ENCODE peak calls at places on chromosomes 5 and 9, in nine cellular contexts. M is CD4-positive, alpha-beta memory T cell; B is heart left ventricle; Z is CD8-positive, alpha-beta T cell; L is neural progenitor cell; Y is ovary; V is lung; E is left lung; N is gastrocnemius medialis. W is an unnamed sample. For H3K9me3, the result is how much of the 10 kb centered on the place peaks cover.

GRCh38 chr9:135990468-135991429 is 29.6 kb upstream of the UBAC1 start:
- DNase-seq in M (peak), B (no peak), Z (no peak), L (peak), Y (peak), V (peak), E (no peak), N (no peak), W (peak)

GRCh38 chr9:114516913-114517312 is 11.6 kb upstream of the WHRN start:
- DNase-seq in M (no peak), B (no peak), Z (no peak), L (no peak), Y (no peak), V (no peak), E (no peak), N (no peak), W (no peak)

GRCh38 chr5:9622891-9623547 is 7.1 kb downstream of the TAS2R1 start:
- DNase-seq in M (no peak), B (no peak), Z (no peak), L (peak), Y (no peak), V (no peak), E (no peak), N (no peak), W (no peak)

GRCh38 chr5:94093300-94093699 is 351.9 kb upstream of the POU5F2 start:
- DNase-seq in M (no peak), B (no peak), Z (no peak), L (no peak), Y (no peak), V (no peak), E (no peak), N (no peak), W (no peak)

GRCh38 chr5:159777049-159777448 is 139.2 kb upstream of the ADRA1B start:
- DNase-seq in M (no peak), B (no peak), Z (no peak), L (no peak), Y (no peak), V (no peak), E (no peak), N (no peak), W (no peak)

GRCh38 chr9:113988951-113989780 is 88.9 kb downstream of the AMBP start:
- DNase-seq in M (no peak), B (peak), Z (no peak), L (no peak), Y (no peak), V (peak), E (peak), N (peak), W (no peak)

GRCh38 chr5:67255881-67256280 is 59.3 kb upstream of the CD180 start:
- DNase-seq in M (no peak), B (no peak), Z (no peak), L (no peak), Y (no peak), V (no peak), E (no peak), N (no peak), W (no peak)

GRCh38 chr5:40359093-40359492 is 320.6 kb upstream of the PTGER4 start:
- DNase-seq in M (no peak), B (no peak), Z (no peak), L (no peak), Y (no peak), V (no peak), E (no peak), N (no peak), W (no peak)

GRCh38 chr5:8176101-8176693 is 307.2 kb downstream of the MTRR start:
- DNase-seq in M (no peak), B (no peak), Z (no peak), L (no peak), Y (no peak), V (no peak), E (no peak), N (no peak), W (no peak)

GRCh38 chr5:9468070-9468388 is 77.8 kb downstream of the SEMA5A start:
- DNase-seq in M (no peak), B (no peak), Z (no peak), L (no peak), Y (no peak), V (no peak), E (no peak), N (no peak), W (no peak)

GRCh38 chr9:129291041-129291501 is 113.0 kb upstream of the IER5L start:
- DNase-seq in M (no peak), B (no peak), Z (no peak), L (no peak), Y (peak), V (no peak), E (peak), N (peak), W (no peak)

GRCh38 chr5:135116146-135116545 is 82.1 kb upstream of the PITX1 start:
- DNase-seq in M (no peak), B (peak), Z (no peak), L (no peak), Y (no peak), V (peak), E (peak), N (peak), W (no peak)

GRCh38 chr5:139481580-139482049 is 943 bp downstream of the STING1 start:
- DNase-seq in M (no peak), B (peak), Z (no peak), L (no peak), Y (peak), V (no peak), E (peak), N (no peak), W (no peak)

GRCh38 chr5:134590992-134591659 is 41.5 kb downstream of the SAR1B start:
- DNase-seq in M (no peak), B (no peak), Z (no peak), L (no peak), Y (no peak), V (no peak), E (no peak), N (peak), W (no peak)

GRCh38 chr5:124630767-124631704 is 115.4 kb downstream of the ZNF608 start:
- DNase-seq in M (no peak), B (no peak), Z (no peak), L (no peak), Y (no peak), V (no peak), E (no peak), N (no peak), W (no peak)

DNA sequence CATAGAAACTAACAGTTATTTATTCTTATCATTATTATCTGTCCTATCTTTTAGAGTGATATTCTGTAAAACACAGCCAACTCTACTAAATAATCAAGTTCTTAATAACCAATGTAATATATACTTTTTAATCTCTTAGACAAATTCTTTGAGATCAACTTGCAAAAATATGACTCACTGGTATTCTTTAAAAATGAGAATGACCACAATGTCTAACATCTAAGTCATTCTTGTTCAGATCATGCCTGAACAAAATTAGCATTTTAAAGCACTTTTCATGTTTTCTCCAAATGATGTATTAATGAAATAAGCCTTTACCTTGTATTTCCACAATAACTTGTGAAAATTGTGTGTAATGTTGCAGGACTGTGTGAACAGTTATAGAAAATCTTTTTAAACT is 356.9 kb upstream of the RGMB start:
- DNase-seq in M (no peak), B (no peak), Z (no peak), L (no peak), Y (no peak), V (no peak), E (no peak), N (no peak), W (no peak)
- H3K9me3 ChIP-seq in M (under half), B (under half), Z (under half), L (under half), Y (under half), V (under half), E (under half), N (under half), W (under half)

GRCh38 chr5:54525226-54525625 is 7.7 kb downstream of the SNX18 start:
- DNase-seq in M (no peak), B (no peak), Z (no peak), L (no peak), Y (no peak), V (no peak), E (no peak), N (no peak), W (no peak)

GRCh38 chr5:54523534-54523933 is 6.0 kb downstream of the SNX18 start:
- DNase-seq in M (no peak), B (no peak), Z (no peak), L (no peak), Y (no peak), V (no peak), E (no peak), N (no peak), W (no peak)

GRCh38 chr5:54524704-54525103 is 7.1 kb downstream of the SNX18 start:
- DNase-seq in M (no peak), B (peak), Z (no peak), L (no peak), Y (peak), V (no peak), E (no peak), N (no peak), W (no peak)

GRCh38 chr5:54525692-54526091 is 8.1 kb downstream of the SNX18 start:
- DNase-seq in M (no peak), B (no peak), Z (no peak), L (no peak), Y (no peak), V (no peak), E (no peak), N (no peak), W (no peak)

DNA sequence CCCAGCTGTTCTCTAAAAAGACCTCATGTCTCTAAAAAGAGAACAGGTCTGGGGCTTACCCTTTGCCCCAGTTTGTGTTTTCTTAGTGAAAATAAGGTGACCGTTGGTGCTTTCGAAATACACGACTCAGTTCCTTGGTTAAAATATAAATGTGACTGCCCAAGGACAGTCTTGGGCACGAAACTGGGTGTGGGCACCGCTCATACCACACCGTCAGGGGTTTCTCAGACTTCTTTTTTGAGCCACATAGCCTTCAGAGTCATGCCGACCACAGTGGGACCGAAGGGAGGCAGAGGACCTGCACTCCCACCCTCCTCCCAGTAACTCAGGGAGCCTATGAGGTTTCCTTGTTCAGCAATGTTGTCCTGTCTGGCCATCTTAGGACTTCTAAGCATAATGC is 6.5 kb downstream of the SNX18 start:
- DNase-seq in M (no peak), B (no peak), Z (no peak), L (no peak), Y (no peak), V (no peak), E (no peak), N (no peak), W (no peak)
- H3K4me3 ChIP-seq in M (no peak), B (no peak), Z (no peak), L (no peak), Y (peak), V (no peak), E (peak), N (no peak), W (no peak)

DNA sequence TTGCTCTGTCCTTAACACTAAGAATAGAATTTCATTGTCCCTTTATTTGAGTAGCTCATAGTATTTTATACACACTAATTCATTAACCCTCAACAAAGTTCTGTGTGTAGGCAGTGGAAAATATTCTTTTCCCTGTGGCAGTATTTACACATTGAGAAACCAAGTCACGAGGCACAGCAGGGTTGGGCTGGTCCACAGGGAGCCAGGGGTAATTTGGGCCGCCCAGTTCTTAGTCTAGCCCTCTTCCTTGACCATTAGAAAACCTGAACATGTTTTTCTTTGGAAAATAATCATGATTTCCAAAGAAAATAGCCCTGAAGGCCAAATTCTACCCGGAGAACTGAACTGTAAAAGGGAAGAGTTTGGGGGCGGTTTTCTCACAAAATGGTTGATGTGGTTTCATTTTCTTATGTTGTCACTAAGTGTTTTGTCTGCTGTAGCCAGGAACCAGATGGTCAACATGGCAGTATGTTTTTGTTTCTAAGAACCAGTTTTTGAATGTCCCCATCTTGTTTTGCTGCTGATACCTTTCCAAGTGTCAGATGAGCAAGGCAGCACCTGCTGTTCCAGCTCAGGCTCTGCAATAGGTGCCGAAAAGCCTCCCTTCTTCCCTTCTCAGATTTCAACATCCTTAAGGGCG is 29.6 kb downstream of the ARHGEF28 start:
- DNase-seq in M (no peak), B (no peak), Z (no peak), L (no peak), Y (no peak), V (no peak), E (no peak), N (no peak), W (no peak)
- H3K9me3 ChIP-seq in M (under half), B (under half), Z (under half), L (under half), Y (under half), V (under half), E (under half), N (under half), W (under half)

DNA sequence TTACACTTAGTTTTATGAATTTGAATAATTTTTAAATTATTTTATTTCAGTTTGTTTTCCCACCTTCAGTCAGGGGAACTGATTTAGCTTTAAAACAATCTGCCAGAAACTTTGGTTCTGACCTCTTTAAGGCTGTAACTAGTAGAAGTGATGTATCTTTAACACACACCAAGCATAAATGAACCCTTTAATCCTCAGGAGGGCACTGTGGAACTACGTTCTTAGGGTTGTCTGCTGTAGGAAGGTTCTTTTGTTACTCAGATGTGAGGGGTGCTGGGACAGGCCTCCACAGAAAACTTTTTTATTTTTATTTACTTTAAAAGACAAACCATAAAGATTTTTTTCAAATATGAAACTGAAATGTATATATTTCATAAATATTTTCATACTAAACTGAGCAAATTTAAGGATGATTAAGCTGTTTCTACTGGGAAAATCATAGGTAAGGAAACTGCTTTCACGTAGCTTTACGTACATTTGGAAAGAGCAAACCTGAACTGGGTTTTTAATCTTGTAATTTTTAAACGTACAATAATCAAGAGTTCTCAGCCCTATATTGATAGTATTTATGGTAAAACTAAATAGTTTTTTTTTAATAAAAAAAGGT is 5.3 kb downstream of the KLF4 start:
- DNase-seq in M (no peak), B (no peak), Z (no peak), L (peak), Y (no peak), V (no peak), E (no peak), N (peak), W (peak)
- H3K4me3 ChIP-seq in M (no peak), B (peak), Z (no peak), L (no peak), Y (no peak), V (no peak), E (peak), N (peak), W (no peak)

GRCh38 chr9:69313175-69313574 is 11.8 kb upstream of the ENTREP1 start:
- DNase-seq in M (no peak), B (no peak), Z (no peak), L (no peak), Y (no peak), V (no peak), E (no peak), N (no peak), W (no peak)

GRCh38 chr9:69307446-69308216 is 17.4 kb upstream of the ENTREP1 start:
- DNase-seq in M (no peak), B (no peak), Z (no peak), L (peak), Y (no peak), V (peak), E (peak), N (no peak), W (no peak)

GRCh38 chr9:69303331-69303730 is 21.7 kb upstream of the ENTREP1 start:
- DNase-seq in M (no peak), B (no peak), Z (no peak), L (no peak), Y (no peak), V (no peak), E (no peak), N (no peak), W (no peak)

GRCh38 chr9:69308217-69308931 is 16.6 kb upstream of the ENTREP1 start:
- DNase-seq in M (no peak), B (no peak), Z (no peak), L (no peak), Y (no peak), V (no peak), E (no peak), N (no peak), W (no peak)
- H3K9me3 ChIP-seq in M (under half), B (under half), Z (under half), L (under half), Y (under half), V (under half), E (under half), N (under half), W (under half)

GRCh38 chr9:2017459-2018161 is 2.5 kb downstream of the SMARCA2 start:
- DNase-seq in M (peak), B (peak), Z (peak), L (peak), Y (peak), V (peak), E (peak), N (peak), W (peak)
- H3K4me3 ChIP-seq in M (peak), B (peak), Z (peak), L (peak), Y (peak), V (peak), E (peak), N (peak), W (peak)

DNA sequence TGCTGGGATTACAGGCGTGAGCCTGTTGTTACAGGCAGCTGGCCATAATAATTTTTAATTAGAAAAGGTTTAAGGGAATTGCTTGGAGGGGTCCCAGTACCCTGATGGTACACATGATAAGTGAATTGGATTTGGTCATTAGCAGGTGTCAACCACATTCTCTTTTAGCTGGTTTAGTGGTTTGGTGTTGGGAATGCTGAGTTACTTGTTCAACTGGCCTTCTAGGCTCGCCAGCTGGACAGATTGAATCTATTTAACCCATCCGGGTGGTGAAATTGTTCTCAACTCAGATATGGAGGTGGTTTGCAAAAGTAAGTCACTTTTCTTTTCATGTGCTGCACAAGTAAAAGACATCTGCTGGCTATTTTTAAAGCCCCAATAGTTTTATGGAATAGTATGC is 149.6 kb upstream of the SLC28A3 start:
- DNase-seq in M (no peak), B (no peak), Z (no peak), L (no peak), Y (no peak), V (no peak), E (no peak), N (no peak), W (no peak)
- H3K9me3 ChIP-seq in M (under half), B (under half), Z (under half), L (under half), Y (under half), V (under half), E (under half), N (under half), W (under half)

GRCh38 chr9:91837982-91838731 is 111.9 kb downstream of the ROR2 start:
- DNase-seq in M (no peak), B (peak), Z (no peak), L (no peak), Y (peak), V (peak), E (peak), N (no peak), W (no peak)
- H3K4me3 ChIP-seq in M (no peak), B (peak), Z (no peak), L (no peak), Y (peak), V (no peak), E (no peak), N (peak), W (no peak)

GRCh38 chr5:178941361-178941760 is 363 bp downstream of the ZNF454 start:
- DNase-seq in M (no peak), B (peak), Z (no peak), L (no peak), Y (peak), V (no peak), E (no peak), N (no peak), W (no peak)

GRCh38 chr5:178940569-178941360 is at the start of gene ZNF454:
- DNase-seq in M (no peak), B (peak), Z (no peak), L (no peak), Y (peak), V (peak), E (peak), N (peak), W (no peak)
- H3K9me3 ChIP-seq in M (under half), B (under half), Z (under half), L (under half), Y (under half), V (under half), E (half or more), N (under half), W (under half)

W was measured in Karpas-422.